ENCODE peak calls at places on chromosomes 5 and 9, in six cellular contexts. G, V, Q, O, T and X are unnamed samples.

GRCh38 chr9:135216666-135217431 is 129.4 kb downstream of the OLFM1 start:
- DNase-seq in G (no peak), V (no peak), Q (no peak), O (no peak), T (no peak), X (no peak)

GRCh38 chr5:163867324-163867723 is 361.9 kb downstream of the MAT2B start:
- DNase-seq in G (peak; percentile 65), V (no peak), Q (no peak), O (no peak), T (no peak), X (no peak)

GRCh38 chr9:71295928-71296327 is 174.5 kb upstream of the TRPM3 start:
- DNase-seq in G (no peak), V (no peak), Q (no peak), O (no peak), T (no peak), X (no peak)

GRCh38 chr9:130768265-130768664 is 66.8 kb upstream of the ABL1 start:
- DNase-seq in G (no peak), V (no peak), Q (no peak), O (no peak), T (peak; percentile 60), X (peak; percentile 70)

GRCh38 chr9:4021621-4022213 is 278.2 kb downstream of the GLIS3 start:
- DNase-seq in G (no peak), V (no peak), Q (no peak), O (no peak), T (no peak), X (no peak)

GRCh38 chr9:38295751-38296150 is 96.8 kb upstream of the ALDH1B1 start:
- DNase-seq in G (no peak), V (no peak), Q (no peak), O (no peak), T (no peak), X (no peak)

GRCh38 chr5:371811-372555 is 50.5 kb downstream of the AHRR start:
- DNase-seq in G (no peak), V (no peak), Q (no peak), O (no peak), T (no peak), X (no peak)

GRCh38 chr9:84705128-84705527 is 35.6 kb downstream of the NTRK2 start:
- DNase-seq in G (no peak), V (no peak), Q (no peak), O (no peak), T (no peak), X (no peak)

GRCh38 chr5:165783024-165783423 is 2277.6 kb downstream of the MAT2B start:
- DNase-seq in G (no peak), V (no peak), Q (no peak), O (no peak), T (no peak), X (no peak)

GRCh38 chr5:132025403-132025971 is 14.0 kb upstream of the ACSL6 start:
- DNase-seq in G (no peak), V (no peak), Q (no peak), O (no peak), T (no peak), X (no peak)

GRCh38 chr9:126985870-126986498 is 71.4 kb downstream of the RALGPS1 start:
- DNase-seq in G (peak; percentile 81), V (peak; percentile 98), Q (no peak), O (no peak), T (peak; percentile 35), X (peak; percentile 5)

GRCh38 chr5:54867310-54867944 is 118.0 kb downstream of the ESM1 start:
- DNase-seq in G (peak; percentile 46), V (peak; percentile 78), Q (peak; percentile 24), O (peak; percentile 69), T (peak; percentile 83), X (peak; percentile 22)

GRCh38 chr9:214488-215448 is at the start of gene DOCK8:
- DNase-seq in G (peak; percentile 8), V (peak; percentile 69), Q (peak; percentile 59), O (peak; percentile 84), T (peak; percentile 84), X (peak; percentile 31)

GRCh38 chr5:132830436-132831094 is at the start of gene SHROOM1:
- DNase-seq in G (peak; percentile 28), V (peak; percentile 85), Q (no peak), O (peak; percentile 47), T (peak; percentile 88), X (peak; percentile 66)

GRCh38 chr9:126809068-126809467 is 4.2 kb downstream of the ZBTB43 start:
- DNase-seq in G (no peak), V (no peak), Q (no peak), O (no peak), T (no peak), X (peak; percentile 75)

GRCh38 chr5:142151436-142152382 is 43.1 kb downstream of the NDFIP1 start:
- DNase-seq in G (peak; percentile 33), V (peak; percentile 40), Q (peak; percentile 64), O (peak; percentile 65), T (peak; percentile 79), X (peak; percentile 48)

GRCh38 chr9:89720721-89721660 is 116.2 kb downstream of the GADD45G start:
- DNase-seq in G (no peak), V (no peak), Q (no peak), O (no peak), T (peak; percentile 56), X (no peak)

GRCh38 chr9:38205279-38205678 is 136.3 kb upstream of the SHB start:
- DNase-seq in G (no peak), V (no peak), Q (no peak), O (no peak), T (no peak), X (no peak)

GRCh38 chr9:18459958-18460584 is 13.9 kb upstream of the ADAMTSL1 start:
- DNase-seq in G (peak; percentile 93), V (no peak), Q (no peak), O (no peak), T (no peak), X (no peak)

GRCh38 chr9:115891929-115892328 is 261.7 kb upstream of the PAPPA start:
- DNase-seq in G (peak; percentile 82), V (no peak), Q (no peak), O (no peak), T (no peak), X (no peak)

GRCh38 chr5:168651654-168652053 is 72.5 kb upstream of the PANK3 start:
- DNase-seq in G (peak; percentile 83), V (no peak), Q (no peak), O (no peak), T (no peak), X (no peak)

DNA sequence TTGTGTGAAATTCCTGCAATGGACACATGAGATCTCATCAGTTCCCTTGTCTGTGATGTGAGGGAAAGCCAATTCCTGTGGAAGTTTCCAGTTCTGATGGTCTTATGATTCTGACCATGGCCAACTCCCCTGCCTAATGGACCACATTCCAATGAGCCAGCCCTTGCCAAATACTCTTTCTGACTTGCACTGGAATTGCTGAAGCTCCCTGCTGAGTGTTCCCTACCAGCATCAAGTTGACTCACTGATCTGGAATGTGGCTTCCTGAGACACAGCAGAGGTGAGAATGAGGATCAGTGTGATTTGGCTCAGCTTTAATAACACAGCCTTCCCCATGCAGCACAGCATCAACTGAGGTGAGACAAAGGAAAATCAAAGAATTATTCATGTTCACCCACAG is 427.8 kb downstream of the KDM4C start:
- DNase-seq in G (peak; percentile 94), V (no peak), Q (no peak), O (no peak), T (peak; percentile 32), X (peak; percentile 42)
- H3K9me3 ChIP-seq in G (peaks cover 7% of the 10 kb centered on the region), V (no peaks in the 10 kb centered on the region), Q (peaks cover 10% of the 10 kb centered on the region), O (no peaks in the 10 kb centered on the region), T (no peaks in the 10 kb centered on the region), X (peaks cover 4% of the 10 kb centered on the region)

GRCh38 chr5:56733580-56733979 is 81.8 kb upstream of the MAP3K1 start:
- DNase-seq in G (no peak), V (no peak), Q (no peak), O (no peak), T (no peak), X (no peak)
- H3K4me2 ChIP-seq in G (no peak overlapping the region), V (no peak overlapping the region), Q (no peak overlapping the region), O (peak overlapping the region; percentile 73), T (no peak overlapping the region), X (no peak overlapping the region)

GRCh38 chr5:59615272-59615671 is 278.3 kb downstream of the PDE4D start:
- DNase-seq in G (peak; percentile 59), V (no peak), Q (no peak), O (no peak), T (no peak), X (no peak)
- H3K9me3 ChIP-seq in G (no peaks in the 10 kb centered on the region), V (no peaks in the 10 kb centered on the region), Q (no peaks in the 10 kb centered on the region), O (no peaks in the 10 kb centered on the region), T (no peaks in the 10 kb centered on the region), X (no peaks in the 10 kb centered on the region)

DNA sequence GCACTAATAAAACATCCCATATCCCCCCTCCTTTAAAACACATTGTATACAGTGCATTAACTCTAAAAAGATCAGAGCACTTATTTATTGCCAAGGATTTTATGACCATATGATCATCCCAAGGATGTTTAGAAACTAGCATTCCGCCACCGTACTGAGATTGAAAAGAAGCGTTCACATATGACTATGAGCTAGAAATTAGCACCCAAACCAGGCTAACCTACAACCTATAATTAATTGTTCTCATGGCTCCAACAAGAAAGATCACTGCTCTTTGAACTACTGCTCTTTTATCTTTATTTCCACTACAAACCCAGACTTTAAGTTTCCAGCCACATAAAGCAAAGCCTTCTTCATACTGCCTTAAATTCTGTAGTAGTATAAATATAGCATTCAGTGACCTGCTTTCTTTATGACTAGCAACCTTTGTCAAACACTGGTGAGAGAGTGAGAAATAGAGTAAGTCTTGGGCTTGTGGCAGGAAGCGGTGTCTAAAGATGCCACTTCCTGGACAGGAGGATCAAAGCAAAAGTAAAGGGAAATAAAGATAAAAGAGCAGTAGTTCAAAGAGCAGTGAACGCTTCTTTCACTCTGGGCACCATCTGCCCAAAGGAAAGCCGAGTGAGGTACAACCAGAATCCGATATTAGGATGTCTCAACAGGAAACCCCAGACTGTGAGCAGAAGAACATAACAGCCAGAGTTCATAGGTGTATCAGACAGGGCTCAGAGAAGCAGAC is 151.1 kb upstream of the ERCC6L2 start:
- DNase-seq in G (no peak), V (peak; percentile 91), Q (no peak), O (peak; percentile 57), T (no peak), X (peak; percentile 93)
- H3K4me2 ChIP-seq in G (no peak overlapping the region), V (peak overlapping the region; percentile 36), Q (no peak overlapping the region), O (peak overlapping the region; percentile 33), T (peak overlapping the region; percentile 45), X (peak overlapping the region; percentile 19)